ENCODE peak calls at places on chromosomes 5 and 9, in ten cellular contexts. One of them, this sample, is unnamed.

GRCh38 chr5:14250094-14250777 is 107.1 kb downstream of the TRIO start:
- DNase-seq in A673: peak
- DNase-seq in transverse colon: peak
- DNase-seq in lower lobe of right lung: peak
- DNase-seq in astrocyte of the cerebellum: peak
- DNase-seq in endothelial cell: no peak
- DNase-seq in choroid plexus epithelial cell: peak
- DNase-seq in RWPE1: no peak
- DNase-seq in PC-3: no peak
- DNase-seq in cardiac muscle cell: peak
- DNase-seq in this sample: peak

GRCh38 chr5:153831976-153832375 is 206.7 kb downstream of the FAM114A2 start:
- DNase-seq in A673: peak
- DNase-seq in transverse colon: no peak
- DNase-seq in lower lobe of right lung: no peak
- DNase-seq in astrocyte of the cerebellum: no peak
- DNase-seq in endothelial cell: no peak
- DNase-seq in choroid plexus epithelial cell: peak
- DNase-seq in RWPE1: peak
- DNase-seq in PC-3: peak
- DNase-seq in cardiac muscle cell: peak
- DNase-seq in this sample: no peak

GRCh38 chr9:129669141-129669718 is 3.8 kb downstream of the PRRX2 start:
- DNase-seq in A673: no peak
- DNase-seq in transverse colon: no peak
- DNase-seq in lower lobe of right lung: no peak
- DNase-seq in astrocyte of the cerebellum: peak
- DNase-seq in endothelial cell: no peak
- DNase-seq in choroid plexus epithelial cell: peak
- DNase-seq in RWPE1: no peak
- DNase-seq in PC-3: peak
- DNase-seq in cardiac muscle cell: peak
- DNase-seq in this sample: no peak

GRCh38 chr5:146607663-146608315 is 91.8 kb upstream of the GPR151 start:
- DNase-seq in A673: no peak
- DNase-seq in transverse colon: no peak
- DNase-seq in lower lobe of right lung: no peak
- DNase-seq in astrocyte of the cerebellum: no peak
- DNase-seq in endothelial cell: no peak
- DNase-seq in choroid plexus epithelial cell: peak
- DNase-seq in RWPE1: no peak
- DNase-seq in PC-3: peak
- DNase-seq in cardiac muscle cell: no peak
- DNase-seq in this sample: no peak

GRCh38 chr5:179142434-179143198 is 82.4 kb downstream of the ZNF354C start:
- DNase-seq in A673: no peak
- DNase-seq in transverse colon: no peak
- DNase-seq in lower lobe of right lung: no peak
- DNase-seq in astrocyte of the cerebellum: no peak
- DNase-seq in endothelial cell: no peak
- DNase-seq in choroid plexus epithelial cell: peak
- DNase-seq in RWPE1: peak
- DNase-seq in PC-3: peak
- DNase-seq in cardiac muscle cell: peak
- DNase-seq in this sample: no peak

GRCh38 chr9:14428781-14429230 is 114.9 kb upstream of the NFIB start:
- DNase-seq in A673: peak
- DNase-seq in transverse colon: peak
- DNase-seq in lower lobe of right lung: no peak
- DNase-seq in astrocyte of the cerebellum: peak
- DNase-seq in endothelial cell: peak
- DNase-seq in choroid plexus epithelial cell: peak
- DNase-seq in RWPE1: peak
- DNase-seq in PC-3: peak
- DNase-seq in cardiac muscle cell: peak
- DNase-seq in this sample: peak

GRCh38 chr5:67509402-67509801 is 312.8 kb upstream of the CD180 start:
- DNase-seq in A673: no peak
- DNase-seq in transverse colon: no peak
- DNase-seq in lower lobe of right lung: no peak
- DNase-seq in astrocyte of the cerebellum: no peak
- DNase-seq in endothelial cell: no peak
- DNase-seq in choroid plexus epithelial cell: no peak
- DNase-seq in RWPE1: no peak
- DNase-seq in PC-3: no peak
- DNase-seq in cardiac muscle cell: no peak
- DNase-seq in this sample: no peak

GRCh38 chr5:137488516-137488915 is 10.6 kb downstream of the SPOCK1 start:
- DNase-seq in A673: no peak
- DNase-seq in transverse colon: no peak
- DNase-seq in lower lobe of right lung: no peak
- DNase-seq in astrocyte of the cerebellum: no peak
- DNase-seq in endothelial cell: no peak
- DNase-seq in choroid plexus epithelial cell: no peak
- DNase-seq in RWPE1: no peak
- DNase-seq in PC-3: no peak
- DNase-seq in cardiac muscle cell: no peak
- DNase-seq in this sample: no peak

GRCh38 chr9:92671323-92671722 is 1.4 kb upstream of the IPPK start:
- DNase-seq in A673: peak
- DNase-seq in transverse colon: no peak
- DNase-seq in lower lobe of right lung: no peak
- DNase-seq in astrocyte of the cerebellum: no peak
- DNase-seq in endothelial cell: no peak
- DNase-seq in choroid plexus epithelial cell: peak
- DNase-seq in RWPE1: peak
- DNase-seq in PC-3: peak
- DNase-seq in cardiac muscle cell: peak
- DNase-seq in this sample: no peak
- TF ChIP-seq CTCF in A673: no peak
- TF ChIP-seq CTCF in transverse colon: no peak
- TF ChIP-seq CTCF in lower lobe of right lung: no peak
- TF ChIP-seq CTCF in astrocyte of the cerebellum: no peak
- TF ChIP-seq CTCF in endothelial cell: no peak
- TF ChIP-seq CTCF in choroid plexus epithelial cell: no peak
- TF ChIP-seq CTCF in RWPE1: no peak
- TF ChIP-seq CTCF in PC-3: no peak
- TF ChIP-seq CTCF in cardiac muscle cell: no peak
- TF ChIP-seq CTCF in this sample: no peak

GRCh38 chr5:68547049-68547448 is 331.5 kb downstream of the PIK3R1 start:
- DNase-seq in A673: no peak
- DNase-seq in transverse colon: no peak
- DNase-seq in lower lobe of right lung: no peak
- DNase-seq in astrocyte of the cerebellum: no peak
- DNase-seq in endothelial cell: no peak
- DNase-seq in choroid plexus epithelial cell: no peak
- DNase-seq in RWPE1: no peak
- DNase-seq in PC-3: no peak
- DNase-seq in cardiac muscle cell: no peak
- DNase-seq in this sample: no peak

GRCh38 chr5:68545636-68546325 is 330.2 kb downstream of the PIK3R1 start:
- DNase-seq in A673: peak
- DNase-seq in transverse colon: no peak
- DNase-seq in lower lobe of right lung: no peak
- DNase-seq in astrocyte of the cerebellum: no peak
- DNase-seq in endothelial cell: no peak
- DNase-seq in choroid plexus epithelial cell: no peak
- DNase-seq in RWPE1: no peak
- DNase-seq in PC-3: no peak
- DNase-seq in cardiac muscle cell: no peak
- DNase-seq in this sample: no peak

GRCh38 chr5:68547621-68548020 is 332.1 kb downstream of the PIK3R1 start:
- DNase-seq in A673: no peak
- DNase-seq in transverse colon: no peak
- DNase-seq in lower lobe of right lung: no peak
- DNase-seq in astrocyte of the cerebellum: no peak
- DNase-seq in endothelial cell: no peak
- DNase-seq in choroid plexus epithelial cell: no peak
- DNase-seq in RWPE1: no peak
- DNase-seq in PC-3: no peak
- DNase-seq in cardiac muscle cell: no peak
- DNase-seq in this sample: no peak

GRCh38 chr5:68550031-68550430 is 334.5 kb downstream of the PIK3R1 start:
- DNase-seq in A673: no peak
- DNase-seq in transverse colon: no peak
- DNase-seq in lower lobe of right lung: no peak
- DNase-seq in astrocyte of the cerebellum: no peak
- DNase-seq in endothelial cell: no peak
- DNase-seq in choroid plexus epithelial cell: no peak
- DNase-seq in RWPE1: no peak
- DNase-seq in PC-3: no peak
- DNase-seq in cardiac muscle cell: no peak
- DNase-seq in this sample: no peak

DNA sequence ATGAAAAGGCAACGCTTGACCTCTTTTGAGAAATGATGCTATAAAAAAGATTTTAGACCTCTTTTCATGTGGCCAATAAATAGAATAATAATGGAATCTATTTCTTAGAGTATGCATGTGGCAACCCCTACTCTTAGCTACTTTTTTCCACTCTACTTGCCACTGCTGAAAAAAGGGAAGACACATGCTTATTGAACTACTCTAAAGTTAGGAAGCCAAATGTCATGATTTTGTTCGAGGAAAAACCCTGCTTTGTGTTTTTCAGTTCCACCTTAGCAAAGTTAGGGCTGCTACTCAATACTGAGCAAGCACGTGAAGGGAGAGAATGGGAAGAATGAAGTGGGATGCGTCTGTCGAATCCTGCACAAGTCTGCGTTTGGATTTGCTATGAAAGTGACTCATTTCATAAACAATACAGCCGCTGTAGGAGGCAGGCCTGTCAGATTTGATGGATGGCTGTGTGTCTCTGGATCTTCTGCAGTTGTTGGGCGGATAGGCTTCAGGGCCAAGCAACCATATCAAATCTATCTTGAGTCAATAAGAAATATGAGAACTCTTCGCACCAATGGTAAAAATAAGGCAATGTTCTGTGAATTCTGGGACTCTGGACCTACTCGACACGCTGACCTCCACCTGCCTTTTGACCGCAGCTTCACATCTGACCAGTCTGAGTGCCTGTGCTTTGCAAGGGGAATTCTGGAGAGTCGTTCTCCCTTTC is 333.6 kb downstream of the PIK3R1 start:
- DNase-seq in A673: peak
- DNase-seq in transverse colon: no peak
- DNase-seq in lower lobe of right lung: no peak
- DNase-seq in astrocyte of the cerebellum: no peak
- DNase-seq in endothelial cell: no peak
- DNase-seq in choroid plexus epithelial cell: no peak
- DNase-seq in RWPE1: peak
- DNase-seq in PC-3: peak
- DNase-seq in cardiac muscle cell: peak
- DNase-seq in this sample: no peak
- TF ChIP-seq CTCF in A673: no peak
- TF ChIP-seq CTCF in transverse colon: no peak
- TF ChIP-seq CTCF in lower lobe of right lung: no peak
- TF ChIP-seq CTCF in astrocyte of the cerebellum: no peak
- TF ChIP-seq CTCF in endothelial cell: no peak
- TF ChIP-seq CTCF in choroid plexus epithelial cell: no peak
- TF ChIP-seq CTCF in RWPE1: no peak
- TF ChIP-seq CTCF in PC-3: no peak
- TF ChIP-seq CTCF in cardiac muscle cell: no peak
- TF ChIP-seq CTCF in this sample: no peak

GRCh38 chr9:37920471-37921167 is 16.7 kb upstream of the SLC25A51 start:
- DNase-seq in A673: no peak
- DNase-seq in transverse colon: no peak
- DNase-seq in lower lobe of right lung: no peak
- DNase-seq in astrocyte of the cerebellum: no peak
- DNase-seq in endothelial cell: no peak
- DNase-seq in choroid plexus epithelial cell: no peak
- DNase-seq in RWPE1: no peak
- DNase-seq in PC-3: no peak
- DNase-seq in cardiac muscle cell: no peak
- DNase-seq in this sample: peak

GRCh38 chr9:37922391-37923120 is 18.6 kb upstream of the SLC25A51 start:
- DNase-seq in A673: no peak
- DNase-seq in transverse colon: no peak
- DNase-seq in lower lobe of right lung: no peak
- DNase-seq in astrocyte of the cerebellum: no peak
- DNase-seq in endothelial cell: no peak
- DNase-seq in choroid plexus epithelial cell: no peak
- DNase-seq in RWPE1: no peak
- DNase-seq in PC-3: no peak
- DNase-seq in cardiac muscle cell: no peak
- DNase-seq in this sample: no peak

GRCh38 chr9:37921168-37921510 is 17.2 kb upstream of the SLC25A51 start:
- DNase-seq in A673: no peak
- DNase-seq in transverse colon: no peak
- DNase-seq in lower lobe of right lung: no peak
- DNase-seq in astrocyte of the cerebellum: no peak
- DNase-seq in endothelial cell: no peak
- DNase-seq in choroid plexus epithelial cell: no peak
- DNase-seq in RWPE1: no peak
- DNase-seq in PC-3: no peak
- DNase-seq in cardiac muscle cell: no peak
- DNase-seq in this sample: peak

GRCh38 chr9:37923121-37923795 is 19.3 kb upstream of the SLC25A51 start:
- DNase-seq in A673: no peak
- DNase-seq in transverse colon: no peak
- DNase-seq in lower lobe of right lung: no peak
- DNase-seq in astrocyte of the cerebellum: no peak
- DNase-seq in endothelial cell: no peak
- DNase-seq in choroid plexus epithelial cell: no peak
- DNase-seq in RWPE1: no peak
- DNase-seq in PC-3: no peak
- DNase-seq in cardiac muscle cell: no peak
- DNase-seq in this sample: no peak

GRCh38 chr9:37921546-37922300 is 17.8 kb upstream of the SLC25A51 start:
- DNase-seq in A673: no peak
- DNase-seq in transverse colon: no peak
- DNase-seq in lower lobe of right lung: no peak
- DNase-seq in astrocyte of the cerebellum: no peak
- DNase-seq in endothelial cell: no peak
- DNase-seq in choroid plexus epithelial cell: no peak
- DNase-seq in RWPE1: peak
- DNase-seq in PC-3: no peak
- DNase-seq in cardiac muscle cell: no peak
- DNase-seq in this sample: no peak
- TF ChIP-seq CTCF in A673: no peak
- TF ChIP-seq CTCF in transverse colon: no peak
- TF ChIP-seq CTCF in lower lobe of right lung: peak
- TF ChIP-seq CTCF in astrocyte of the cerebellum: peak
- TF ChIP-seq CTCF in endothelial cell: no peak
- TF ChIP-seq CTCF in choroid plexus epithelial cell: no peak
- TF ChIP-seq CTCF in RWPE1: peak
- TF ChIP-seq CTCF in PC-3: no peak
- TF ChIP-seq CTCF in cardiac muscle cell: no peak
- TF ChIP-seq CTCF in this sample: no peak

GRCh38 chr5:150614651-150615040 is 25.8 kb upstream of the SYNPO start:
- DNase-seq in A673: no peak
- DNase-seq in transverse colon: no peak
- DNase-seq in lower lobe of right lung: no peak
- DNase-seq in astrocyte of the cerebellum: no peak
- DNase-seq in endothelial cell: no peak
- DNase-seq in choroid plexus epithelial cell: no peak
- DNase-seq in RWPE1: no peak
- DNase-seq in PC-3: no peak
- DNase-seq in cardiac muscle cell: no peak
- DNase-seq in this sample: no peak

GRCh38 chr5:150612405-150612804 is 28.1 kb upstream of the SYNPO start:
- DNase-seq in A673: no peak
- DNase-seq in transverse colon: no peak
- DNase-seq in lower lobe of right lung: no peak
- DNase-seq in astrocyte of the cerebellum: no peak
- DNase-seq in endothelial cell: no peak
- DNase-seq in choroid plexus epithelial cell: no peak
- DNase-seq in RWPE1: no peak
- DNase-seq in PC-3: no peak
- DNase-seq in cardiac muscle cell: no peak
- DNase-seq in this sample: no peak

GRCh38 chr5:150612905-150613670 is 27.4 kb upstream of the SYNPO start:
- DNase-seq in A673: no peak
- DNase-seq in transverse colon: peak
- DNase-seq in lower lobe of right lung: no peak
- DNase-seq in astrocyte of the cerebellum: no peak
- DNase-seq in endothelial cell: no peak
- DNase-seq in choroid plexus epithelial cell: no peak
- DNase-seq in RWPE1: no peak
- DNase-seq in PC-3: no peak
- DNase-seq in cardiac muscle cell: peak
- DNase-seq in this sample: no peak

GRCh38 chr5:150615141-150615699 is 25.2 kb upstream of the SYNPO start:
- DNase-seq in A673: peak
- DNase-seq in transverse colon: peak
- DNase-seq in lower lobe of right lung: peak
- DNase-seq in astrocyte of the cerebellum: no peak
- DNase-seq in endothelial cell: no peak
- DNase-seq in choroid plexus epithelial cell: peak
- DNase-seq in RWPE1: no peak
- DNase-seq in PC-3: no peak
- DNase-seq in cardiac muscle cell: peak
- DNase-seq in this sample: peak

DNA sequence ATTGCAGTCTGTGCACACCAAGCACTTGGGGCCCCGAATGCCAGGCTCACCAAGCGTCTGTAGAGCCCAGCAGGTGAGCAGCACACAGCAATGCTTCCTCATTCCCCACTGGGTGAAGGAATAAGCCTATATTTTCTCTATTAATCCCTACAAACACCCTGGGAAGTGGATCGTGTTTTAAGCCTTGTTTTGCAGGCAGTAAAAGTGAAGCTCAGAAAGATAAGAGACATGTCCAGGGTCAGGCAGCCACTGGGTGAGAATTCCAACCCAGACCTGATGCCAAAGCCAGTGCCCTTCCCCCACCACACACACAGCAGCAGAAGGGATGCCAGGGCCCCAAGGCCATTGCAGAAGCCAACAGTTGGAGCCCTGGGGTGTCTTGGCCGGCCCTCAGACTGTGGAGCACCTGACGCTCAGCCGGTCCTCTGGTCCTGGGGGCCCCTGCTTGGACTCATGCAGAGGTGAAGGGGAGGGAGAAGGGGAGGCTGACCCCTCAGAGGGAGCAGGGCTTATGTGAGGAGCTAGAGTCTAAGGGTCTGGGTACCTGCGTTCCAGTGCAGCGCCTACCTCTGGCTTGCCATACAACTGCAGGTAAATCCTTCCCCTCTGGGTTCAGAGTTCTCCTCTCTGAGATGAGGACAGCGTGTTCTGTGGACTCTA is 26.3 kb upstream of the SYNPO start:
- DNase-seq in A673: no peak
- DNase-seq in transverse colon: no peak
- DNase-seq in lower lobe of right lung: no peak
- DNase-seq in astrocyte of the cerebellum: no peak
- DNase-seq in endothelial cell: no peak
- DNase-seq in choroid plexus epithelial cell: no peak
- DNase-seq in RWPE1: no peak
- DNase-seq in PC-3: no peak
- DNase-seq in cardiac muscle cell: no peak
- DNase-seq in this sample: no peak
- TF ChIP-seq CTCF in A673: peak
- TF ChIP-seq CTCF in transverse colon: no peak
- TF ChIP-seq CTCF in lower lobe of right lung: no peak
- TF ChIP-seq CTCF in astrocyte of the cerebellum: no peak
- TF ChIP-seq CTCF in endothelial cell: peak
- TF ChIP-seq CTCF in choroid plexus epithelial cell: peak
- TF ChIP-seq CTCF in RWPE1: no peak
- TF ChIP-seq CTCF in PC-3: no peak
- TF ChIP-seq CTCF in cardiac muscle cell: peak
- TF ChIP-seq CTCF in this sample: peak

This sample was measured in glutamatergic neuron.